ENCODE peak calls at places on chromosome 13, in ten cellular contexts. One of them, this sample, is unnamed.

GRCh38 chr13:38008636-38009035 is 139.1 kb upstream of the TRPC4 start:
- DNase-seq in BJ: no peak
- DNase-seq in GM10248: no peak
- DNase-seq in hepatic stellate cell: no peak
- DNase-seq in tibial nerve: peak; percentile 23
- DNase-seq in endodermal cell: no peak
- DNase-seq in NCI-H460: no peak
- DNase-seq in AG08395: no peak
- DNase-seq in AG10803: no peak
- DNase-seq in fibroblast of pulmonary artery: peak; percentile 55
- DNase-seq in this sample: no peak

GRCh38 chr13:36353001-36353400 is 6.8 kb upstream of the SPART start:
- DNase-seq in BJ: no peak
- DNase-seq in GM10248: no peak
- DNase-seq in hepatic stellate cell: no peak
- DNase-seq in tibial nerve: no peak
- DNase-seq in endodermal cell: no peak
- DNase-seq in NCI-H460: no peak
- DNase-seq in AG08395: peak; percentile 9
- DNase-seq in AG10803: peak; percentile 83
- DNase-seq in fibroblast of pulmonary artery: peak; percentile 45
- DNase-seq in this sample: no peak

GRCh38 chr13:30810261-30810701 is 74.9 kb downstream of the ALOX5AP start:
- DNase-seq in BJ: no peak
- DNase-seq in GM10248: no peak
- DNase-seq in hepatic stellate cell: no peak
- DNase-seq in tibial nerve: no peak
- DNase-seq in endodermal cell: no peak
- DNase-seq in NCI-H460: no peak
- DNase-seq in AG08395: no peak
- DNase-seq in AG10803: no peak
- DNase-seq in fibroblast of pulmonary artery: no peak
- DNase-seq in this sample: no peak

GRCh38 chr13:28983661-28984060 is 163.5 kb downstream of the MTUS2 start:
- DNase-seq in BJ: no peak
- DNase-seq in GM10248: no peak
- DNase-seq in hepatic stellate cell: no peak
- DNase-seq in tibial nerve: no peak
- DNase-seq in endodermal cell: peak; percentile 66
- DNase-seq in NCI-H460: no peak
- DNase-seq in AG08395: no peak
- DNase-seq in AG10803: no peak
- DNase-seq in fibroblast of pulmonary artery: no peak
- DNase-seq in this sample: no peak

GRCh38 chr13:66558511-66558910 is 671.6 kb downstream of the PCDH9 start:
- DNase-seq in BJ: no peak
- DNase-seq in GM10248: no peak
- DNase-seq in hepatic stellate cell: no peak
- DNase-seq in tibial nerve: no peak
- DNase-seq in endodermal cell: no peak
- DNase-seq in NCI-H460: no peak
- DNase-seq in AG08395: no peak
- DNase-seq in AG10803: no peak
- DNase-seq in fibroblast of pulmonary artery: no peak
- DNase-seq in this sample: no peak

GRCh38 chr13:51523082-51523518 is 61.2 kb upstream of the WDFY2 start:
- DNase-seq in BJ: no peak
- DNase-seq in GM10248: no peak
- DNase-seq in hepatic stellate cell: no peak
- DNase-seq in tibial nerve: no peak
- DNase-seq in endodermal cell: no peak
- DNase-seq in NCI-H460: peak; percentile 61
- DNase-seq in AG08395: peak; percentile 52
- DNase-seq in AG10803: peak; percentile 68
- DNase-seq in fibroblast of pulmonary artery: peak; percentile 79
- DNase-seq in this sample: no peak

GRCh38 chr13:46721054-46721453 is 75.9 kb downstream of the ESD start:
- DNase-seq in BJ: no peak
- DNase-seq in GM10248: peak; percentile 21
- DNase-seq in hepatic stellate cell: no peak
- DNase-seq in tibial nerve: peak; percentile 68
- DNase-seq in endodermal cell: peak; percentile 74
- DNase-seq in NCI-H460: peak; percentile 36
- DNase-seq in AG08395: peak; percentile 51
- DNase-seq in AG10803: peak; percentile 45
- DNase-seq in fibroblast of pulmonary artery: peak; percentile 68
- DNase-seq in this sample: no peak

GRCh38 chr13:114049026-114049425 is 75.2 kb upstream of the C13orf46 start:
- DNase-seq in BJ: no peak
- DNase-seq in GM10248: peak; percentile 61
- DNase-seq in hepatic stellate cell: no peak
- DNase-seq in tibial nerve: no peak
- DNase-seq in endodermal cell: no peak
- DNase-seq in NCI-H460: no peak
- DNase-seq in AG08395: no peak
- DNase-seq in AG10803: no peak
- DNase-seq in fibroblast of pulmonary artery: no peak
- DNase-seq in this sample: no peak

GRCh38 chr13:43760257-43760656 is 26.5 kb downstream of the ENOX1 start:
- DNase-seq in BJ: no peak
- DNase-seq in GM10248: no peak
- DNase-seq in hepatic stellate cell: no peak
- DNase-seq in tibial nerve: no peak
- DNase-seq in endodermal cell: no peak
- DNase-seq in NCI-H460: no peak
- DNase-seq in AG08395: no peak
- DNase-seq in AG10803: no peak
- DNase-seq in fibroblast of pulmonary artery: no peak
- DNase-seq in this sample: no peak

GRCh38 chr13:21113851-21114306 is 52.5 kb upstream of the LATS2 start:
- DNase-seq in BJ: no peak
- DNase-seq in GM10248: no peak
- DNase-seq in hepatic stellate cell: no peak
- DNase-seq in tibial nerve: no peak
- DNase-seq in endodermal cell: no peak
- DNase-seq in NCI-H460: no peak
- DNase-seq in AG08395: no peak
- DNase-seq in AG10803: no peak
- DNase-seq in fibroblast of pulmonary artery: no peak
- DNase-seq in this sample: no peak

GRCh38 chr13:98919566-98919965 is 58.3 kb downstream of the DOCK9 start:
- DNase-seq in BJ: no peak
- DNase-seq in GM10248: no peak
- DNase-seq in hepatic stellate cell: no peak
- DNase-seq in tibial nerve: no peak
- DNase-seq in endodermal cell: peak; percentile 52
- DNase-seq in NCI-H460: no peak
- DNase-seq in AG08395: no peak
- DNase-seq in AG10803: no peak
- DNase-seq in fibroblast of pulmonary artery: no peak
- DNase-seq in this sample: no peak

GRCh38 chr13:85509512-85509911 is 289.7 kb downstream of the SLITRK6 start:
- DNase-seq in BJ: no peak
- DNase-seq in GM10248: no peak
- DNase-seq in hepatic stellate cell: no peak
- DNase-seq in tibial nerve: no peak
- DNase-seq in endodermal cell: no peak
- DNase-seq in NCI-H460: peak; percentile 16
- DNase-seq in AG08395: no peak
- DNase-seq in AG10803: peak; percentile 3
- DNase-seq in fibroblast of pulmonary artery: peak; percentile 18
- DNase-seq in this sample: no peak

This sample was measured in GM12878.